ENCODE peak calls at places on chromosome 21, in six cellular contexts. T, K, V, H, Y and B are unnamed samples.

GRCh38 chr21:28066051-28066450 is 926.6 kb downstream of the LTN1 start:
- DNase-seq in V (no peak), T (no peak), K (no peak), Y (no peak), H (no peak), B (no peak)

GRCh38 chr21:36966846-36967657 is 583 bp upstream of the HLCS start:
- DNase-seq in Y (peak; percentile 65), H (no peak), K (no peak), V (no peak), T (no peak), B (no peak)

GRCh38 chr21:45460611-45461368 is 55.8 kb downstream of the COL18A1 start:
- DNase-seq in V (no peak), H (no peak), T (no peak), Y (no peak), K (peak; percentile 55), B (no peak)

GRCh38 chr21:27246741-27247140 is 279.9 kb upstream of the ADAMTS5 start:
- DNase-seq in K (no peak), V (no peak), H (no peak), T (no peak), Y (no peak), B (no peak)

GRCh38 chr21:15932681-15933200 is 203.0 kb downstream of the USP25 start:
- DNase-seq in K (no peak), H (no peak), Y (no peak), T (no peak), V (no peak), B (no peak)

GRCh38 chr21:46311568-46311967 is 12.1 kb downstream of the C21orf58 start:
- DNase-seq in T (no peak), V (no peak), K (no peak), H (no peak), Y (no peak), B (no peak)

GRCh38 chr21:35335951-35336446 is 286.9 kb upstream of the RUNX1 start:
- DNase-seq in V (no peak), Y (no peak), K (no peak), T (no peak), H (no peak), B (no peak)

GRCh38 chr21:38448619-38449186 is 49.6 kb downstream of the ERG start:
- DNase-seq in V (no peak), Y (no peak), H (no peak), K (no peak), T (no peak), B (no peak)

GRCh38 chr21:36491191-36491916 is 11.4 kb upstream of the CLDN14 start:
- DNase-seq in K (no peak), T (no peak), H (no peak), Y (no peak), V (no peak), B (no peak)

GRCh38 chr21:26790289-26790688 is 54.9 kb downstream of the ADAMTS1 start:
- DNase-seq in K (no peak), T (no peak), V (no peak), Y (no peak), H (no peak), B (no peak)

GRCh38 chr21:46188226-46189212 is 4.3 kb upstream of the SPATC1L start:
- DNase-seq in T (peak; percentile 72), K (peak; percentile 55), V (peak; percentile 80), H (no peak), Y (no peak), B (no peak)

GRCh38 chr21:46221664-46222435 is 6.7 kb downstream of the LSS start:
- DNase-seq in Y (no peak), V (no peak), H (no peak), K (no peak), T (no peak), B (no peak)

GRCh38 chr21:43986544-43987451 is 25.3 kb upstream of the TRAPPC10 start:
- DNase-seq in V (no peak), K (no peak), H (no peak), T (peak; percentile 27), Y (no peak), B (no peak)

GRCh38 chr21:32966120-32966519 is 59.6 kb upstream of the OLIG2 start:
- DNase-seq in K (no peak), H (no peak), T (no peak), V (no peak), Y (no peak), B (no peak)

GRCh38 chr21:46356494-46357334 is 32.8 kb downstream of the PCNT start:
- DNase-seq in T (no peak), Y (no peak), H (no peak), V (no peak), K (no peak), B (no peak)

GRCh38 chr21:16194851-16195251 is 465.1 kb downstream of the USP25 start:
- DNase-seq in H (no peak), V (no peak), Y (no peak), K (peak; percentile 17), T (no peak), B (no peak)

GRCh38 chr21:46003575-46004007 is 22.0 kb downstream of the COL6A1 start:
- DNase-seq in K (no peak), H (no peak), V (no peak), T (no peak), Y (peak; percentile 39), B (no peak)

GRCh38 chr21:27269646-27270045 is 302.8 kb upstream of the ADAMTS5 start:
- DNase-seq in V (no peak), T (no peak), H (no peak), K (no peak), Y (no peak), B (peak; percentile 51)

GRCh38 chr21:35520302-35520701 is 471.2 kb upstream of the RUNX1 start:
- DNase-seq in T (no peak), H (no peak), K (no peak), Y (no peak), V (no peak), B (no peak)

GRCh38 chr21:15771311-15771710 is 41.5 kb downstream of the USP25 start:
- DNase-seq in K (no peak), H (no peak), V (no peak), T (no peak), Y (no peak), B (no peak)

GRCh38 chr21:26637346-26637745 is 64.3 kb upstream of the CYYR1 start:
- DNase-seq in Y (no peak), T (no peak), K (no peak), V (no peak), H (no peak), B (no peak)

GRCh38 chr21:36461277-36461917 is 18.5 kb downstream of the CLDN14 start:
- DNase-seq in H (no peak), Y (no peak), V (no peak), K (no peak), T (no peak), B (no peak)

GRCh38 chr21:45357436-45358260 is 47.3 kb upstream of the COL18A1 start:
- DNase-seq in T (no peak), Y (no peak), V (no peak), K (no peak), H (no peak), B (no peak)

GRCh38 chr21:45578811-45579381 is 36.7 kb upstream of the SLC19A1 start:
- DNase-seq in T (no peak), H (no peak), V (no peak), K (no peak), Y (peak; percentile 24), B (no peak)

GRCh38 chr21:37365657-37366487 is 701 bp upstream of the DYRK1A start:
- DNase-seq in V (peak; percentile 96), H (no peak), K (peak; percentile 63), T (no peak), Y (peak; percentile 86), B (no peak)

GRCh38 chr21:33964706-33965325 is 49.2 kb upstream of the ATP5PO start:
- DNase-seq in V (no peak), K (no peak), Y (no peak), T (no peak), H (no peak), B (no peak)

GRCh38 chr21:45301521-45302081 is 13.9 kb upstream of the POFUT2 start:
- DNase-seq in H (no peak), V (no peak), Y (no peak), K (no peak), T (no peak), B (no peak)

GRCh38 chr21:42677339-42678117 is 24.1 kb downstream of the PDE9A start:
- DNase-seq in Y (no peak), H (no peak), V (no peak), K (no peak), T (no peak), B (peak; percentile 25)
- TF ChIP-seq GABPA in Y (no peak), H (no peak), V (no peak), K (no peak), T (no peak), B (no peak)

DNA sequence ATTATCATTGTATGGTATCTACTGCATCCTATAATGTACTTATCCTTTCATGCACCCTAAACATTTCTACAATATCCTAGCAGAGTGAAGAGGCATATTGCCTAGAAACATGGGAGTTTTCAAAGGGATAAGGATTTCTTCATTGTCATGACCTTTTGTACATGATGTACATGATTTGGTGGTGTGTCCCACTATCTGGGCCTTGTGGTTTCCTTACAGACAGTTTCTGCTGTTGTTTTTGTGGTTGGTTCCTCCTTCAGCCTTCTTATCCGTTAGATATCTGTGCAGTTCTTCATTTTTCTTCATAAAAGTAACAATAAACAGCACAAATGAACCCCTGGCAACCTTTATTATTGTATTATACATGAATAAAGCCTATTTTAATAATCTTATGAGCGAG is 70.4 kb upstream of the BACH1 start:
- DNase-seq in H (no peak), T (no peak), Y (no peak), V (no peak), K (no peak), B (no peak)
- TF ChIP-seq GABPA in H (no peak), T (no peak), Y (no peak), V (no peak), K (no peak), B (no peak)

DNA sequence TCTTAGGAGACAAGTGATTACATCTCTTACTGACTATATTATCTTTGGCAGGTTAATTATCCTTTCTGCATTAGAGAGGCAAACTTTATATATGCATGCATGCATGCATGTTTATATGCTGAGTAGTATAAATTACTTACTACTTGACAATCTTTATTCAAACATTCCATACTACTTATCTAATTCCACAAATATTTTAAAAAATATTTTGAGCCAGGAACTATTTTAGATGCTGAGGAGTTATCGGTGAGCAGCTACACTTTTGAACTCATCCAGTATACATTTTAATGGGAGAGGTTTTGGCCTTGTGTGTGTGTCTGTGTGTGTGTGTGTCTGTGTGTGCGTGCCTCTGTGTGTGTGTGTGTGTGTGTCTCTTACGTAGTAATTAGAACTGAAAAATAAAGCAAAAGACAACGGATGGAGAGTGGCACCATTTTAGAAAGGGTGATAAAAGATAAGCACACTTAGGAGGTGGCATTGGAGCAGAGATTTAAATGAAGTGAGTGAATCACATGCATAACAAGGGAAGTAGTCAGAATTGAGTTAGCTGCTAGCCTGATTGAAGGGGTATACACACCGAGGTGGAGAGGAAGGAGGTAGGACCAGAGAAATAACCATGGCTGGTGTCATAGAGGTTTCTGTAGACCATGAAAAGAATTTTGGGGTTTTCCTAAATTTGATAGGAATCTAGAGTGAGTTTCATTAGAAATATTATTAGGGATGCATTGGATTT is 1488.4 kb downstream of the MRPL39 start:
- DNase-seq in Y (no peak), T (no peak), K (no peak), H (no peak), V (no peak), B (no peak)
- TF ChIP-seq GABPA in Y (no peak), T (no peak), K (no peak), H (no peak), V (no peak), B (no peak)

GRCh38 chr21:25220954-25221353 is 386.3 kb downstream of the MRPL39 start:
- DNase-seq in Y (no peak), T (no peak), V (no peak), K (no peak), H (no peak), B (no peak)
- TF ChIP-seq GABPA in Y (no peak), T (no peak), V (no peak), K (no peak), H (no peak), B (no peak)

GRCh38 chr21:42063578-42064521 is 7.3 kb upstream of the UMODL1 start:
- DNase-seq in H (peak; percentile 63), Y (no peak), K (no peak), T (no peak), V (no peak), B (peak; percentile 43)
- TF ChIP-seq GABPA in H (no peak), Y (no peak), K (no peak), T (no peak), V (no peak), B (no peak)